ENCODE peak calls at places on chromosome 10, in eight cellular contexts. I is stomach, Q is mammary epithelial cell, R is heart right ventricle, V is AG10803, G is A549, E is fibroblast of mammary gland, F is tibial nerve. S is an unnamed sample.

GRCh38 chr10:3811331-3811870 is 26.4 kb upstream of the KLF6 start:
- DNase-seq in I (peak), Q (peak), R (no peak), V (peak), G (no peak), E (peak), F (peak), S (peak)

GRCh38 chr10:76149602-76150138 is 718.2 kb downstream of the LRMDA start:
- DNase-seq in I (no peak), Q (no peak), R (no peak), V (no peak), G (no peak), E (no peak), F (no peak), S (no peak)

GRCh38 chr10:30897547-30897946 is 134.1 kb downstream of the ZNF438 start:
- DNase-seq in I (no peak), Q (no peak), R (no peak), V (no peak), G (no peak), E (no peak), F (no peak), S (no peak)

GRCh38 chr10:100101526-100102076 is 19.9 kb upstream of the CPN1 start:
- DNase-seq in I (no peak), Q (peak), R (no peak), V (peak), G (no peak), E (peak), F (no peak), S (no peak)

GRCh38 chr10:91602449-91602848 is 30.4 kb downstream of the PPP1R3C start:
- DNase-seq in I (no peak), Q (no peak), R (no peak), V (no peak), G (no peak), E (no peak), F (no peak), S (no peak)

GRCh38 chr10:77325233-77325537 is 312.4 kb downstream of the KCNMA1 start:
- DNase-seq in I (peak), Q (peak), R (no peak), V (no peak), G (no peak), E (no peak), F (no peak), S (no peak)

GRCh38 chr10:75096749-75097148 is 14.7 kb upstream of the SAMD8 start:
- DNase-seq in I (no peak), Q (peak), R (no peak), V (no peak), G (no peak), E (no peak), F (no peak), S (no peak)

GRCh38 chr10:105742923-105743322 is 1101.8 kb downstream of the SORCS3 start:
- DNase-seq in I (no peak), Q (no peak), R (no peak), V (no peak), G (no peak), E (no peak), F (no peak), S (no peak)

GRCh38 chr10:59648711-59649201 is 60.9 kb downstream of the SLC16A9 start:
- DNase-seq in I (no peak), Q (no peak), R (no peak), V (peak), G (no peak), E (peak), F (no peak), S (peak)

GRCh38 chr10:35535136-35535535 is 70.0 kb upstream of the GJD4 start:
- DNase-seq in I (no peak), Q (no peak), R (no peak), V (no peak), G (no peak), E (no peak), F (no peak), S (no peak)

GRCh38 chr10:66642217-66642616 is 283.6 kb upstream of the LRRTM3 start:
- DNase-seq in I (no peak), Q (peak), R (no peak), V (no peak), G (no peak), E (no peak), F (no peak), S (no peak)

GRCh38 chr10:74078037-74078436 is 72.6 kb downstream of the AP3M1 start:
- DNase-seq in I (no peak), Q (no peak), R (no peak), V (peak), G (no peak), E (peak), F (no peak), S (peak)

GRCh38 chr10:86368987-86369386 is 2.4 kb upstream of the GRID1 start:
- DNase-seq in I (no peak), Q (no peak), R (no peak), V (no peak), G (no peak), E (no peak), F (no peak), S (no peak)

GRCh38 chr10:33927347-33927746 is 592.9 kb upstream of the NRP1 start:
- DNase-seq in I (no peak), Q (peak), R (no peak), V (no peak), G (no peak), E (peak), F (no peak), S (no peak)

DNA sequence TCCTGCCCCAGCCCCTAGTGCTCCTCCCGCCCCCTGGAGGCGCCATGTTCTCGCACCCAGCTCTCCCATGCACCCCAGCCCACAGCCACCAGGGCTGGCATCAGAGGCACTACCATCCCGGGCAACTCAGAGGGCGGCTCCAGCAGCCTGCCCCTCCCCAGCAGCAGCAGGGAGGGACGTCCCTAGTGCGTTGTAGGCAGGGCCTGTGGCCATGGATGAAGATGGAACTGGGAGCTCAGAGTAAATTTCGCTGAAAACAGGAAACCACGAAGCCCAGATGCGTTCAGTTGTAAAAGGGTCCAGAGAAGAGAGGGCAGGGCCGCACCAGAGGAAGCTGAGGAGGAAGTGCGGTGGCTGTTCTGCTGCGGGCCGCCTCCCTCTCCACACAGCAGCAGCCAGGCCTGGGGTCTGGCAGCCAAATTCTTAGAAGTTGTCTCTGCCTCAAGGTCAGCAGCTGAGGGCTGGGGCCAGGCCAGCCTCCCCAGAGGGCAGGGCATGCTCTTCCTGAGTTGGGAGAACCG is 24.6 kb downstream of the VSIR start:
- DNase-seq in I (peak), Q (no peak), R (peak), V (no peak), G (no peak), E (no peak), F (peak), S (no peak)
- TF ChIP-seq CTCF in I (no peak), Q (no peak), R (peak), V (no peak), G (no peak), E (no peak), F (peak), S (no peak)

DNA sequence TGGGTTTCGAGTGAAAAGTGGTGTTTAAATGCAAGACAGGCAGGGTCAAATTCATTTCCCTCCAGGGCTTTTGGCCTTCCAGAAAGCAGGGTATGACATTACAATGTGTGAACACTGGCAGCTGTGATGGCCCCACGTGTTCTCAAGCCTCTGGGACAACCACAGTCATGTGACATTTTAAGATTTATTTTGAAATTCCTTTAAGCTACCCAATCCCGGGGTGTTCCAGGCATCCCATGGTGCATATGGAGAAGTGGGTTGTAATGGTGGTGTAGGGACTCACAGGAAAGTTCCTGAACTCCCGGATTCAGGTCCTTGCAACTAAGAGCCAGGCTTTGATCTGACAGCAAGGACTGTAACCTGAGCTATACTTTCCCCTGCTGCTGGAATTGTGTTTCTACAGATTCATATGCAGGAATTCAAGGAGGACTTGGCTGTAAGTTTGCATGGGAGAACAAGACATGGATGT is 46.7 kb downstream of the INSYN2A start:
- DNase-seq in I (no peak), Q (no peak), R (no peak), V (peak), G (no peak), E (peak), F (no peak), S (peak)
- H3K4me3 ChIP-seq in I (no peak), Q (no peak), R (no peak), V (no peak), G (no peak), E (no peak), F (no peak), S (no peak)

DNA sequence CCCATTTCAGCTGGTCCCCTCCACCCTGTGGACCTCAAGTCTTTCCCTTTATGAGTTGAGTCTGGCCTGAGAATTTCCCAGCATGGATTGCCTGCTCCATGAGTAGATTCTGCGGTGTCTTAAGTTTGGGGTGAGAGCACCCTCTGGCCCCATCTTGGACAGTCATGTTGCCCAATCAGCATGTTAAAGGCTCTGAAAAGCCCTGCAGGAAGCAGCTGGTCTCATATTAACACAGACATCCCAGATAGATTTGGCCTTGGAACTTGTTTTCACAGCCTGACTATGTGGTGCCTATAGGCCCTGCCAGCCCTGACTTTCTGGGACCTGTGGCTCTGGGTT is 15.5 kb upstream of the SLC29A3 start:
- DNase-seq in I (no peak), Q (no peak), R (no peak), V (no peak), G (no peak), E (no peak), F (no peak), S (no peak)
- TF ChIP-seq CTCF in I (no peak), Q (no peak), R (no peak), V (no peak), G (no peak), E (no peak), F (no peak), S (no peak)

DNA sequence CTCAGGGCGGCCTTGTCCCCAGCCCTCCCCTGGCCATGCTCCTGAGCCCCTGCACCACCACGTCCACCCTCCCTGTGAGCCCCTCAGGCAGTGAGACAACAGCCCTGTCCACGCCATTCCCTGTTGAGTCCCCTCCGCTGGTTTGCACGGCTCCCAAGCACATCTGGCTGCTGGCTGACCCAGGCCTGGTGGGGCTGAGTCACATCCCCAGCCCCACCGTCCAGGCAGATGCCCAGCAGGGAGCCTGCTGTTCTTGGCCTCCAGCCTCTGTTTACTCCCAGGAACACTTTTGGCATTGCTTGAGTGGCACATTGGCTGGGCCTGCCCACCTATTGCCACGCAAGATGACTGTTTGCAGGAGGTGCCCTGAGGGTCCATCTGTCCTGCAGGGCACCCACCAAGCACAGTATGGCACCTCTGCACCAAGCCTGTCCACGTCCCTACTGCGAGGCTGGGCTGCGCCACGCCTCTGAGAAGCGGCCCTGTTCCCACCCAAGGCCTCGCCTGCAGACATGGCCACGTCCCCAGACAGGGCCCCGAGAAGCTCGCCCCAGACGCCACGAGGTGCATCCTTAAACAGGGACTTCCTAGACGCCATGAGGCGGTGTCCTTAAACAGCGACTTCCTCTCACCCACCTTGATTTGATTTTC is 48.4 kb upstream of the INPP5A start:
- DNase-seq in I (no peak), Q (no peak), R (no peak), V (peak), G (no peak), E (peak), F (no peak), S (peak)
- H3K4me3 ChIP-seq in I (no peak), Q (no peak), R (no peak), V (no peak), G (no peak), E (no peak), F (no peak), S (no peak)

GRCh38 chr10:209357-209756 is 74.1 kb downstream of the ZMYND11 start:
- DNase-seq in I (no peak), Q (no peak), R (no peak), V (no peak), G (no peak), E (peak), F (no peak), S (peak)
- TF ChIP-seq CTCF in I (no peak), Q (no peak), R (no peak), V (peak), G (peak), E (peak), F (no peak), S (peak)